ENCODE peak calls at places on chromosomes 7 and 10, in eight cellular contexts. P, Y, K, L, N, B, M and C are unnamed samples.

GRCh38 chr7:95264225-95264927 is 60.0 kb downstream of the PON1 start:
- DNase-seq in B (peak), M (no peak), K (peak), N (no peak), P (no peak), Y (peak), L (no peak), C (no peak)

GRCh38 chr7:100371561-100372171 is 1.6 kb upstream of the PILRA start:
- DNase-seq in B (no peak), L (no peak), Y (no peak), M (no peak), K (no peak), P (no peak), N (no peak), C (no peak)

GRCh38 chr10:60508037-60508436 is 118.4 kb upstream of the ANK3 start:
- DNase-seq in M (no peak), N (no peak), K (no peak), P (no peak), B (no peak), L (no peak), Y (no peak), C (no peak)

GRCh38 chr10:44980309-44981171 is 1.9 kb upstream of the DEPP1 start:
- DNase-seq in Y (no peak), M (no peak), P (no peak), L (no peak), K (no peak), N (no peak), B (peak), C (no peak)

GRCh38 chr10:78600121-78600665 is 468.6 kb upstream of the ZMIZ1 start:
- DNase-seq in N (no peak), M (no peak), P (no peak), Y (no peak), K (no peak), L (no peak), B (no peak), C (no peak)

GRCh38 chr7:50226139-50226538 is 78.4 kb upstream of the IKZF1 start:
- DNase-seq in L (no peak), Y (no peak), B (no peak), P (no peak), N (no peak), M (no peak), K (no peak), C (no peak)

GRCh38 chr7:17318146-17318545 is 19.7 kb downstream of the AHR start:
- DNase-seq in N (no peak), L (no peak), M (no peak), P (no peak), K (no peak), Y (peak), B (peak), C (no peak)

GRCh38 chr7:69684955-69685631 is 86.8 kb downstream of the AUTS2 start:
- DNase-seq in N (no peak), L (no peak), Y (no peak), P (no peak), M (no peak), B (no peak), K (no peak), C (no peak)

GRCh38 chr10:30701471-30702173 is 72.1 kb upstream of the LYZL2 start:
- DNase-seq in M (no peak), Y (peak), N (no peak), B (peak), P (no peak), L (peak), K (no peak), C (peak)

GRCh38 chr10:73979428-73980407 is 18.2 kb upstream of the VCL start:
- DNase-seq in M (no peak), P (no peak), N (no peak), B (no peak), K (no peak), Y (no peak), L (no peak), C (no peak)

GRCh38 chr10:132762267-132762666 is 23.7 kb downstream of the NKX6-2 start:
- DNase-seq in Y (no peak), L (no peak), B (peak), M (no peak), K (no peak), P (no peak), N (no peak), C (peak)

GRCh38 chr10:33273295-33274002 is 61.0 kb downstream of the NRP1 start:
- DNase-seq in P (peak), K (peak), N (peak), L (no peak), B (peak), M (no peak), Y (peak), C (no peak)

GRCh38 chr7:102044984-102045673 is 227.7 kb downstream of the CUX1 start:
- DNase-seq in P (peak), B (peak), N (no peak), K (no peak), L (no peak), M (peak), Y (peak), C (no peak)

GRCh38 chr7:133978502-133979295 is 148.4 kb upstream of the LRGUK start:
- DNase-seq in L (no peak), P (no peak), N (no peak), M (no peak), B (no peak), Y (no peak), K (no peak), C (no peak)

GRCh38 chr10:103781329-103782061 is 73.9 kb downstream of the SH3PXD2A start:
- DNase-seq in Y (peak), P (peak), B (peak), L (no peak), N (no peak), M (no peak), K (peak), C (no peak)

GRCh38 chr7:140232959-140233649 is 56.3 kb upstream of the KDM7A start:
- DNase-seq in P (no peak), L (peak), B (no peak), N (no peak), Y (no peak), M (no peak), K (no peak), C (peak)

GRCh38 chr10:1567152-1567551 is 170.2 kb downstream of the ADARB2 start:
- DNase-seq in N (no peak), L (no peak), Y (no peak), P (no peak), B (no peak), M (no peak), K (no peak), C (no peak)

GRCh38 chr7:18499407-18500197 is 4.1 kb downstream of the HDAC9 start:
- DNase-seq in L (no peak), Y (no peak), B (no peak), N (no peak), P (no peak), M (no peak), K (no peak), C (no peak)

GRCh38 chr10:35339946-35340345 is 3.6 kb downstream of the CCNY start:
- DNase-seq in Y (peak), M (no peak), P (no peak), K (no peak), N (no peak), L (no peak), B (no peak), C (no peak)

GRCh38 chr7:27147211-27148030 is at the start of gene HOXA6:
- DNase-seq in K (no peak), L (no peak), M (no peak), N (peak), P (no peak), B (no peak), Y (peak), C (no peak)

GRCh38 chr7:11474902-11475585 is 357.0 kb downstream of the THSD7A start:
- DNase-seq in L (no peak), B (no peak), M (no peak), Y (no peak), N (no peak), K (no peak), P (no peak), C (no peak)

GRCh38 chr7:75646551-75647102 is 92.1 kb downstream of the HIP1 start:
- DNase-seq in M (no peak), Y (no peak), P (no peak), B (no peak), K (no peak), L (no peak), N (no peak), C (no peak)

GRCh38 chr10:88473989-88474883 is 108.9 kb downstream of the RNLS start:
- DNase-seq in M (no peak), Y (peak), L (no peak), N (no peak), B (peak), P (no peak), K (peak), C (no peak)
- TF ChIP-seq CTCF in M (no peak), Y (no peak), L (no peak), N (no peak), B (no peak), P (no peak), K (no peak), C (no peak)

GRCh38 chr7:112495820-112496462 is 15.2 kb downstream of the LSMEM1 start:
- DNase-seq in B (peak), Y (peak), K (peak), L (peak), M (no peak), N (no peak), P (no peak), C (peak)
- TF ChIP-seq CTCF in B (peak), Y (peak), K (peak), L (peak), M (no peak), N (no peak), P (peak), C (peak)

GRCh38 chr7:77703220-77703472 is 6.9 kb downstream of the RSBN1L start:
- DNase-seq in K (no peak), M (no peak), P (no peak), N (no peak), B (no peak), L (no peak), Y (no peak), C (no peak)
- TF ChIP-seq CTCF in K (no peak), M (no peak), P (no peak), N (no peak), B (no peak), L (no peak), Y (no peak), C (no peak)

DNA sequence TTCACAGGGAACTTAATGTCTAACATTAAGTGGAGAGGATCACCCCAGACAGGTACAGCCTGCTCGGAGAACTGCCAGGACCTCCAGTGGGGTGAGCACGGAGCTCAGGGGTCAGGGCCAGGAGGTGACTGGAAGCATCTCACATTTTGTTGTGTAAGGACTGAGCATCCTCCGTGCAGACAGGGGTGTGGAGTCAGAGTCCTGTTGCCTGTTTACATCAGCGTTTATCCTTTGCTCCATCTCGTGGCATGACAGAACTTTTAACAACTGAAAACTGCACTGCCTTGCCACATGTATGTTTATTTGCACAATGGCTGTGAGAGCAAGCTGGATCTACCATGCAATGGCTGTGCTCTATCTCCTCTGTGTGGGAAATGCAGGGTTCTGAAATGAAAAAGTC is 175.4 kb upstream of the AKR1E2 start:
- DNase-seq in B (no peak), L (no peak), P (no peak), M (no peak), Y (peak), K (no peak), N (no peak), C (no peak)
- TF ChIP-seq CTCF in B (peak), L (no peak), P (no peak), M (no peak), Y (no peak), K (no peak), N (no peak), C (no peak)

DNA sequence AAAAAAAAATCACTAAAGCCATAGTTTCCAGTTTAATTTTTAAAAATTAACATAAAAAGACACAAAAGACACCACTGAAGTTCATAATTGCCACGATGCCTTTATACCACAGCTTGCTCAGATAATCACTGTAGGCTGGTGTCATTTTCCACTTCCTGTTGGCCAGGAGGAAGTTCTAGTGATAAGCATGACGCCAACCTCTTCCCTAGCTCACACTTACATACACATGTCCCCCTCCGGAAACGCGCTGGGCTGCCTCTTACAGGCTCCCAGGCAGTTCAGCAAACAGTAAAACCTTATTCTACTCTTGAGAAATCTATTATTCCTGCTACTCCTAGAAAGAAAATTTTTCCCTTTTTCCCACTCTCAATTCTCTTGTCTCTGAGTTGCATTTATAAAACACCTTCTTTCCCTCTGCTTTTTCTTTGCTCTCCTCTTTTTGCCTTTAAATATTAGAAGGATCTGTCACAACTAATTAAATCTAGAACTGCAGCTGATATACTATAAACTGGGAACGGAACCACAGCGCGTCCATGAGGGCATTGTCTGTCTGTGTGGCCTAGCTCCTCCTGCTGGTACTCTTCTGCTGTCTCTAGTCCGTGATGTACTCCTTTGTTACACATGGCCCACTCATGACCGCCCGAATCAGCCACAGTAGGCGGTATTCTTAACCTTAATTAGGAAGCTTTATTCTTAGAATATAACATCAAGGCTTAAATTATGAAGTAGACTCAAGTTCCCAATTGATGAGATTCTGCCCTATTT is 664.9 kb downstream of the CNTNAP2 start:
- DNase-seq in N (no peak), Y (no peak), L (no peak), M (no peak), P (no peak), B (no peak), K (no peak), C (no peak)
- TF ChIP-seq CTCF in N (no peak), Y (no peak), L (no peak), M (no peak), P (no peak), B (no peak), K (no peak), C (no peak)